ENCODE peak calls at places on chromosome 20, in seven cellular contexts. One of them, this sample, is unnamed. For H3K27me3, the result is how much of the 10 kb centered on the place peaks cover.

GRCh38 chr20:48921883-48922867 is 664 bp downstream of the ARFGEF2 start:
- DNase-seq in tibial nerve: no peak
- DNase-seq in fibroblast of lung: peak
- DNase-seq in GM12878: no peak
- DNase-seq in tibial artery: no peak
- DNase-seq in aorta: peak
- DNase-seq in endodermal cell: no peak
- DNase-seq in this sample: no peak

GRCh38 chr20:38599410-38599882 is 2.2 kb upstream of the ARHGAP40 start:
- DNase-seq in tibial artery: no peak
- DNase-seq in tibial nerve: no peak
- DNase-seq in fibroblast of lung: no peak
- DNase-seq in aorta: no peak
- DNase-seq in endodermal cell: peak
- DNase-seq in GM12878: no peak
- DNase-seq in this sample: peak

GRCh38 chr20:31606928-31607639 is 2.0 kb downstream of the ID1 start:
- DNase-seq in GM12878: no peak
- DNase-seq in tibial artery: no peak
- DNase-seq in endodermal cell: peak
- DNase-seq in tibial nerve: no peak
- DNase-seq in fibroblast of lung: peak
- DNase-seq in aorta: no peak
- DNase-seq in this sample: no peak

GRCh38 chr20:58231678-58232077 is 3.2 kb upstream of the ANKRD60 start:
- DNase-seq in GM12878: no peak
- DNase-seq in aorta: no peak
- DNase-seq in fibroblast of lung: peak
- DNase-seq in tibial nerve: no peak
- DNase-seq in endodermal cell: no peak
- DNase-seq in tibial artery: no peak
- DNase-seq in this sample: no peak

GRCh38 chr20:11229772-11230171 is 556.0 kb upstream of the JAG1 start:
- DNase-seq in aorta: peak
- DNase-seq in tibial nerve: no peak
- DNase-seq in GM12878: no peak
- DNase-seq in tibial artery: peak
- DNase-seq in endodermal cell: no peak
- DNase-seq in fibroblast of lung: peak
- DNase-seq in this sample: no peak

GRCh38 chr20:40160151-40160550 is 528.9 kb downstream of the MAFB start:
- DNase-seq in tibial nerve: peak
- DNase-seq in fibroblast of lung: peak
- DNase-seq in endodermal cell: peak
- DNase-seq in aorta: peak
- DNase-seq in tibial artery: peak
- DNase-seq in GM12878: peak
- DNase-seq in this sample: no peak

GRCh38 chr20:48651960-48652359 is 175.8 kb downstream of the PREX1 start:
- DNase-seq in tibial nerve: no peak
- DNase-seq in fibroblast of lung: no peak
- DNase-seq in endodermal cell: no peak
- DNase-seq in tibial artery: no peak
- DNase-seq in GM12878: no peak
- DNase-seq in aorta: no peak
- DNase-seq in this sample: no peak

GRCh38 chr20:60750909-60751308 is 501.2 kb upstream of the CDH4 start:
- DNase-seq in endodermal cell: no peak
- DNase-seq in tibial nerve: no peak
- DNase-seq in GM12878: no peak
- DNase-seq in tibial artery: no peak
- DNase-seq in fibroblast of lung: no peak
- DNase-seq in aorta: no peak
- DNase-seq in this sample: no peak

GRCh38 chr20:51628533-51629398 is 86.2 kb upstream of the NFATC2 start:
- DNase-seq in GM12878: no peak
- DNase-seq in fibroblast of lung: peak
- DNase-seq in tibial nerve: no peak
- DNase-seq in endodermal cell: no peak
- DNase-seq in aorta: no peak
- DNase-seq in tibial artery: no peak
- DNase-seq in this sample: no peak

GRCh38 chr20:25282034-25282781 is 34.3 kb downstream of the PYGB start:
- DNase-seq in endodermal cell: no peak
- DNase-seq in aorta: peak
- DNase-seq in tibial nerve: peak
- DNase-seq in tibial artery: peak
- DNase-seq in fibroblast of lung: no peak
- DNase-seq in GM12878: no peak
- DNase-seq in this sample: peak

GRCh38 chr20:32609993-32610896 is 25.1 kb upstream of the NOL4L start:
- DNase-seq in fibroblast of lung: no peak
- DNase-seq in endodermal cell: no peak
- DNase-seq in GM12878: no peak
- DNase-seq in tibial nerve: no peak
- DNase-seq in aorta: no peak
- DNase-seq in tibial artery: no peak
- DNase-seq in this sample: no peak

GRCh38 chr20:45828589-45828988 is 1.5 kb upstream of the TNNC2 start:
- DNase-seq in tibial artery: peak
- DNase-seq in GM12878: no peak
- DNase-seq in fibroblast of lung: no peak
- DNase-seq in aorta: peak
- DNase-seq in endodermal cell: no peak
- DNase-seq in tibial nerve: no peak
- DNase-seq in this sample: no peak

GRCh38 chr20:32483351-32484220 is 101.5 kb downstream of the NOL4L start:
- DNase-seq in tibial artery: peak
- DNase-seq in GM12878: no peak
- DNase-seq in aorta: peak
- DNase-seq in fibroblast of lung: peak
- DNase-seq in endodermal cell: peak
- DNase-seq in tibial nerve: peak
- DNase-seq in this sample: peak

GRCh38 chr20:15708984-15709598 is 864.2 kb downstream of the KIF16B start:
- DNase-seq in endodermal cell: peak
- DNase-seq in tibial artery: peak
- DNase-seq in fibroblast of lung: peak
- DNase-seq in GM12878: no peak
- DNase-seq in aorta: peak
- DNase-seq in tibial nerve: no peak
- DNase-seq in this sample: peak

GRCh38 chr20:43724383-43724782 is 2.4 kb downstream of the GTSF1L start:
- DNase-seq in fibroblast of lung: no peak
- DNase-seq in GM12878: no peak
- DNase-seq in tibial artery: no peak
- DNase-seq in aorta: no peak
- DNase-seq in tibial nerve: no peak
- DNase-seq in endodermal cell: no peak
- DNase-seq in this sample: no peak

GRCh38 chr20:34066476-34067090 is 45.5 kb downstream of the EIF2S2 start:
- DNase-seq in endodermal cell: no peak
- DNase-seq in fibroblast of lung: peak
- DNase-seq in tibial nerve: no peak
- DNase-seq in aorta: no peak
- DNase-seq in GM12878: no peak
- DNase-seq in tibial artery: no peak
- DNase-seq in this sample: no peak

GRCh38 chr20:50588034-50588736 is 78.0 kb downstream of the PTPN1 start:
- DNase-seq in fibroblast of lung: peak
- DNase-seq in aorta: peak
- DNase-seq in tibial nerve: peak
- DNase-seq in tibial artery: peak
- DNase-seq in GM12878: no peak
- DNase-seq in endodermal cell: peak
- DNase-seq in this sample: peak

GRCh38 chr20:34549291-34549928 is 9.1 kb upstream of the MAP1LC3A start:
- DNase-seq in aorta: no peak
- DNase-seq in fibroblast of lung: no peak
- DNase-seq in tibial artery: no peak
- DNase-seq in tibial nerve: no peak
- DNase-seq in endodermal cell: peak
- DNase-seq in GM12878: no peak
- DNase-seq in this sample: no peak

GRCh38 chr20:43188861-43189613 is 669 bp downstream of the PTPRT start:
- DNase-seq in fibroblast of lung: no peak
- DNase-seq in endodermal cell: peak
- DNase-seq in aorta: no peak
- DNase-seq in GM12878: no peak
- DNase-seq in tibial artery: no peak
- DNase-seq in tibial nerve: no peak
- DNase-seq in this sample: no peak

GRCh38 chr20:11155156-11155805 is 481.5 kb upstream of the JAG1 start:
- DNase-seq in tibial nerve: no peak
- DNase-seq in tibial artery: no peak
- DNase-seq in endodermal cell: no peak
- DNase-seq in aorta: no peak
- DNase-seq in GM12878: no peak
- DNase-seq in fibroblast of lung: no peak
- DNase-seq in this sample: no peak

GRCh38 chr20:63167026-63167917 is 48.7 kb downstream of the YTHDF1 start:
- DNase-seq in aorta: no peak
- DNase-seq in tibial nerve: no peak
- DNase-seq in tibial artery: no peak
- DNase-seq in fibroblast of lung: no peak
- DNase-seq in GM12878: no peak
- DNase-seq in endodermal cell: peak
- DNase-seq in this sample: no peak

GRCh38 chr20:63166423-63167020 is 49.4 kb downstream of the YTHDF1 start:
- DNase-seq in tibial artery: no peak
- DNase-seq in GM12878: no peak
- DNase-seq in endodermal cell: no peak
- DNase-seq in aorta: no peak
- DNase-seq in fibroblast of lung: no peak
- DNase-seq in tibial nerve: no peak
- DNase-seq in this sample: no peak

GRCh38 chr20:63167918-63168520 is 47.9 kb downstream of the YTHDF1 start:
- DNase-seq in aorta: no peak
- DNase-seq in tibial artery: no peak
- DNase-seq in fibroblast of lung: no peak
- DNase-seq in tibial nerve: no peak
- DNase-seq in endodermal cell: peak
- DNase-seq in GM12878: no peak
- DNase-seq in this sample: no peak

GRCh38 chr20:63169731-63170130 is 46.2 kb downstream of the YTHDF1 start:
- DNase-seq in fibroblast of lung: no peak
- DNase-seq in tibial nerve: no peak
- DNase-seq in endodermal cell: no peak
- DNase-seq in tibial artery: no peak
- DNase-seq in aorta: no peak
- DNase-seq in GM12878: no peak
- DNase-seq in this sample: peak

DNA sequence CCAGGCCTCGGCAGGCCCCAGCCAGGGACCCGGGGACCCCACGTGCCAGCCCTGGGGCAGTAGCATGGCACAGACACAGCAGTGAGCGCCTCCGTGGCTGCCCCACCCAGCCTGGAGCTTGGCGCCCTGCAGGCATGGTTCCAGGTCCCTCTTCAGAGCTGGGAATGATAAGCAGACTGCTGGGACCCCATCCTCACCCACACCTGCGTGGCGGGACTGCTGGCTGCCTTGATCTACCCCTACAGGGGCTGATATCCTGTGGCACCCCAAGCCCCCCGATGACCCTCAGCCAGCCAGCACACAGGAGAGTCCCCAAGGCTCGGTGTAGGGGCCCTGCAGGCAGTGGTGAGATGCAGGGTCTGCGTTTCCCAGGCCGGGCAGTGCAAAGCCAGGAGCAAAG is 47.1 kb downstream of the YTHDF1 start:
- DNase-seq in fibroblast of lung: no peak
- DNase-seq in tibial nerve: no peak
- DNase-seq in aorta: no peak
- DNase-seq in GM12878: no peak
- DNase-seq in endodermal cell: no peak
- DNase-seq in tibial artery: no peak
- DNase-seq in this sample: peak
- H3K27me3 ChIP-seq in fibroblast of lung: under half
- H3K27me3 ChIP-seq in tibial nerve: under half
- H3K27me3 ChIP-seq in aorta: under half
- H3K27me3 ChIP-seq in GM12878: under half
- H3K27me3 ChIP-seq in endodermal cell: under half
- H3K27me3 ChIP-seq in tibial artery: half or more
- H3K27me3 ChIP-seq in this sample: under half

DNA sequence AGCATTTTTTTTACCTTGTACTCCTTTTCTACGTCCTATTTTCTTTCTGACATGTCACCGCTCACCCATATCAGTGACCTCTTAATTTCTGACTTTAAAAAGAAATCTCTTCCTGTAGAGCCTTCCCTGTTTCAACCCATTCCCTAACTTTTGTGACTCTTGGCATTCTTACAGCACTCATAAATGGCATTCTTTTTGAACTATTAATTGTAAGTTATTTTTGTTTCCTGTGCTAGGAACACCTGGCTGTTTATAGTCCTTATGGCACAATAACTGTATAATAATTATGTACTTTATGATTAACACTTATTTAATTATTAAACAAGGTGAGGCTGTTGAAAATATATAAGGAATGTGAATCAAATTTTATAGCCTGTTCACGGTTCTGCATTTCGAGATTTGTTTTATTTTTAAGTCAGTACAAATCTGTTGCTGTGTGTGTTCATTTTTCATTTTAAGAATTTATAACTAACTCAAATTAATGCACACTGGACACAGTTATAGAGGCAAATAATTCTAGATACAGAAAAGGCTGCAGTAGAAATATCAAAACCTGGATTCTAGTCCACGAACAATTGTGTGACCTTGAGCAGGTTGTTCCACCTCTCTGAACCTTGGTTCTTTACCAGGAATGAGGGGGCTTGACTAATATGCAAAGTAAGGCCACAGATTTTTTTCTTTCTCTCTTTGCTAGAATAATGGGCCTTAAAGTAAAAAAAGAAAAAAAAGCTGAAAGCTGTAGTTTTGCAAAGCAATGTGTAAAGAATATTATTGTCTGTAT is 1.5 kb downstream of the KIZ start:
- DNase-seq in tibial nerve: no peak
- DNase-seq in tibial artery: no peak
- DNase-seq in endodermal cell: no peak
- DNase-seq in aorta: no peak
- DNase-seq in fibroblast of lung: no peak
- DNase-seq in GM12878: no peak
- DNase-seq in this sample: no peak
- H3K27ac ChIP-seq in tibial nerve: no peak
- H3K27ac ChIP-seq in tibial artery: no peak
- H3K27ac ChIP-seq in endodermal cell: no peak
- H3K27ac ChIP-seq in aorta: no peak
- H3K27ac ChIP-seq in fibroblast of lung: no peak
- H3K27ac ChIP-seq in GM12878: no peak
- H3K27ac ChIP-seq in this sample: no peak

GRCh38 chr20:59463541-59463940 is 140.8 kb upstream of the PHACTR3 start:
- DNase-seq in tibial nerve: no peak
- DNase-seq in GM12878: no peak
- DNase-seq in fibroblast of lung: no peak
- DNase-seq in endodermal cell: no peak
- DNase-seq in aorta: no peak
- DNase-seq in tibial artery: no peak
- DNase-seq in this sample: no peak
- H3K27me3 ChIP-seq in tibial nerve: under half
- H3K27me3 ChIP-seq in GM12878: under half
- H3K27me3 ChIP-seq in fibroblast of lung: under half
- H3K27me3 ChIP-seq in endodermal cell: under half
- H3K27me3 ChIP-seq in aorta: under half
- H3K27me3 ChIP-seq in tibial artery: under half
- H3K27me3 ChIP-seq in this sample: under half

GRCh38 chr20:2869381-2869780 is 3.9 kb upstream of the PTPRA start:
- DNase-seq in GM12878: no peak
- DNase-seq in aorta: no peak
- DNase-seq in endodermal cell: no peak
- DNase-seq in tibial nerve: no peak
- DNase-seq in tibial artery: no peak
- DNase-seq in fibroblast of lung: no peak
- DNase-seq in this sample: no peak
- H3K27ac ChIP-seq in GM12878: no peak
- H3K27ac ChIP-seq in aorta: no peak
- H3K27ac ChIP-seq in endodermal cell: no peak
- H3K27ac ChIP-seq in tibial nerve: peak
- H3K27ac ChIP-seq in tibial artery: no peak
- H3K27ac ChIP-seq in fibroblast of lung: no peak
- H3K27ac ChIP-seq in this sample: no peak

This sample was measured in pancreas.